ENCODE peak calls at places on chromosomes 6 and 20, in seven cellular contexts. One of them, this sample, is unnamed.

GRCh38 chr6:130778946-130779657 is 48.1 kb upstream of the SMLR1 start:
- DNase-seq in left cardiac atrium: no peak
- DNase-seq in ureter: no peak
- DNase-seq in T-helper 17 cell: no peak
- DNase-seq in AG20443: peak
- DNase-seq in stimulated activated CD8-positive, alpha-beta memory T cell treated with anti-CD3 and anti-CD28 coated beads, Interleukin-7, amount 100 ng/mL, for 24 hours: no peak
- DNase-seq in Kasumi-1: peak
- DNase-seq in this sample: no peak

GRCh38 chr6:35452186-35453090 is at the start of gene FANCE:
- DNase-seq in left cardiac atrium: peak
- DNase-seq in ureter: peak
- DNase-seq in T-helper 17 cell: peak
- DNase-seq in AG20443: peak
- DNase-seq in stimulated activated CD8-positive, alpha-beta memory T cell treated with anti-CD3 and anti-CD28 coated beads, Interleukin-7, amount 100 ng/mL, for 24 hours: peak
- DNase-seq in Kasumi-1: peak
- DNase-seq in this sample: peak

GRCh38 chr6:13229205-13230085 is 98.9 kb downstream of the TBC1D7 start:
- DNase-seq in left cardiac atrium: no peak
- DNase-seq in ureter: no peak
- DNase-seq in T-helper 17 cell: no peak
- DNase-seq in AG20443: no peak
- DNase-seq in stimulated activated CD8-positive, alpha-beta memory T cell treated with anti-CD3 and anti-CD28 coated beads, Interleukin-7, amount 100 ng/mL, for 24 hours: no peak
- DNase-seq in Kasumi-1: no peak
- DNase-seq in this sample: peak

GRCh38 chr20:49452011-49452482 is 30.4 kb downstream of the KCNB1 start:
- DNase-seq in left cardiac atrium: peak
- DNase-seq in ureter: no peak
- DNase-seq in T-helper 17 cell: no peak
- DNase-seq in AG20443: no peak
- DNase-seq in stimulated activated CD8-positive, alpha-beta memory T cell treated with anti-CD3 and anti-CD28 coated beads, Interleukin-7, amount 100 ng/mL, for 24 hours: no peak
- DNase-seq in Kasumi-1: no peak
- DNase-seq in this sample: no peak

GRCh38 chr6:107634147-107635057 is 144.5 kb downstream of the SOBP start:
- DNase-seq in left cardiac atrium: peak
- DNase-seq in ureter: no peak
- DNase-seq in T-helper 17 cell: no peak
- DNase-seq in AG20443: peak
- DNase-seq in stimulated activated CD8-positive, alpha-beta memory T cell treated with anti-CD3 and anti-CD28 coated beads, Interleukin-7, amount 100 ng/mL, for 24 hours: no peak
- DNase-seq in Kasumi-1: no peak
- DNase-seq in this sample: no peak

GRCh38 chr6:38646166-38646565 is 6.4 kb upstream of the BTBD9 start:
- DNase-seq in left cardiac atrium: no peak
- DNase-seq in ureter: no peak
- DNase-seq in T-helper 17 cell: no peak
- DNase-seq in AG20443: no peak
- DNase-seq in stimulated activated CD8-positive, alpha-beta memory T cell treated with anti-CD3 and anti-CD28 coated beads, Interleukin-7, amount 100 ng/mL, for 24 hours: no peak
- DNase-seq in Kasumi-1: no peak
- DNase-seq in this sample: no peak

GRCh38 chr6:23940466-23940865 is 185.5 kb upstream of the NRSN1 start:
- DNase-seq in left cardiac atrium: no peak
- DNase-seq in ureter: no peak
- DNase-seq in T-helper 17 cell: no peak
- DNase-seq in AG20443: peak
- DNase-seq in stimulated activated CD8-positive, alpha-beta memory T cell treated with anti-CD3 and anti-CD28 coated beads, Interleukin-7, amount 100 ng/mL, for 24 hours: no peak
- DNase-seq in Kasumi-1: no peak
- DNase-seq in this sample: no peak

GRCh38 chr6:157432231-157432630 is 51.2 kb downstream of the ZDHHC14 start:
- DNase-seq in left cardiac atrium: no peak
- DNase-seq in ureter: no peak
- DNase-seq in T-helper 17 cell: no peak
- DNase-seq in AG20443: no peak
- DNase-seq in stimulated activated CD8-positive, alpha-beta memory T cell treated with anti-CD3 and anti-CD28 coated beads, Interleukin-7, amount 100 ng/mL, for 24 hours: no peak
- DNase-seq in Kasumi-1: no peak
- DNase-seq in this sample: no peak

GRCh38 chr6:139249387-139249786 is 42.4 kb downstream of the TXLNB start:
- DNase-seq in left cardiac atrium: no peak
- DNase-seq in ureter: no peak
- DNase-seq in T-helper 17 cell: no peak
- DNase-seq in AG20443: no peak
- DNase-seq in stimulated activated CD8-positive, alpha-beta memory T cell treated with anti-CD3 and anti-CD28 coated beads, Interleukin-7, amount 100 ng/mL, for 24 hours: peak
- DNase-seq in Kasumi-1: no peak
- DNase-seq in this sample: no peak

GRCh38 chr6:154384196-154384595 is 27.6 kb upstream of the IPCEF1 start:
- DNase-seq in left cardiac atrium: no peak
- DNase-seq in ureter: no peak
- DNase-seq in T-helper 17 cell: no peak
- DNase-seq in AG20443: no peak
- DNase-seq in stimulated activated CD8-positive, alpha-beta memory T cell treated with anti-CD3 and anti-CD28 coated beads, Interleukin-7, amount 100 ng/mL, for 24 hours: no peak
- DNase-seq in Kasumi-1: no peak
- DNase-seq in this sample: no peak

GRCh38 chr6:34618430-34619182 is 62.5 kb upstream of the SPDEF start:
- DNase-seq in left cardiac atrium: no peak
- DNase-seq in ureter: no peak
- DNase-seq in T-helper 17 cell: no peak
- DNase-seq in AG20443: no peak
- DNase-seq in stimulated activated CD8-positive, alpha-beta memory T cell treated with anti-CD3 and anti-CD28 coated beads, Interleukin-7, amount 100 ng/mL, for 24 hours: no peak
- DNase-seq in Kasumi-1: no peak
- DNase-seq in this sample: no peak

GRCh38 chr6:134520181-134521115 is 202.5 kb upstream of the SGK1 start:
- DNase-seq in left cardiac atrium: no peak
- DNase-seq in ureter: no peak
- DNase-seq in T-helper 17 cell: no peak
- DNase-seq in AG20443: peak
- DNase-seq in stimulated activated CD8-positive, alpha-beta memory T cell treated with anti-CD3 and anti-CD28 coated beads, Interleukin-7, amount 100 ng/mL, for 24 hours: no peak
- DNase-seq in Kasumi-1: no peak
- DNase-seq in this sample: no peak

GRCh38 chr6:111925296-111925695 is 52.0 kb upstream of the FYN start:
- DNase-seq in left cardiac atrium: no peak
- DNase-seq in ureter: no peak
- DNase-seq in T-helper 17 cell: no peak
- DNase-seq in AG20443: peak
- DNase-seq in stimulated activated CD8-positive, alpha-beta memory T cell treated with anti-CD3 and anti-CD28 coated beads, Interleukin-7, amount 100 ng/mL, for 24 hours: no peak
- DNase-seq in Kasumi-1: peak
- DNase-seq in this sample: no peak

GRCh38 chr20:20370087-20370575 is 2.2 kb downstream of the INSM1 start:
- DNase-seq in left cardiac atrium: no peak
- DNase-seq in ureter: no peak
- DNase-seq in T-helper 17 cell: no peak
- DNase-seq in AG20443: no peak
- DNase-seq in stimulated activated CD8-positive, alpha-beta memory T cell treated with anti-CD3 and anti-CD28 coated beads, Interleukin-7, amount 100 ng/mL, for 24 hours: no peak
- DNase-seq in Kasumi-1: no peak
- DNase-seq in this sample: peak

GRCh38 chr6:452301-453067 is 60.9 kb downstream of the IRF4 start:
- DNase-seq in left cardiac atrium: no peak
- DNase-seq in ureter: no peak
- DNase-seq in T-helper 17 cell: no peak
- DNase-seq in AG20443: peak
- DNase-seq in stimulated activated CD8-positive, alpha-beta memory T cell treated with anti-CD3 and anti-CD28 coated beads, Interleukin-7, amount 100 ng/mL, for 24 hours: no peak
- DNase-seq in Kasumi-1: no peak
- DNase-seq in this sample: no peak

GRCh38 chr6:146028250-146028789 is 542 bp upstream of the GRM1 start:
- DNase-seq in left cardiac atrium: peak
- DNase-seq in ureter: peak
- DNase-seq in T-helper 17 cell: no peak
- DNase-seq in AG20443: peak
- DNase-seq in stimulated activated CD8-positive, alpha-beta memory T cell treated with anti-CD3 and anti-CD28 coated beads, Interleukin-7, amount 100 ng/mL, for 24 hours: peak
- DNase-seq in Kasumi-1: peak
- DNase-seq in this sample: no peak

GRCh38 chr20:58135441-58136170 is 92.8 kb downstream of the ANKRD60 start:
- DNase-seq in left cardiac atrium: no peak
- DNase-seq in ureter: peak
- DNase-seq in T-helper 17 cell: no peak
- DNase-seq in AG20443: no peak
- DNase-seq in stimulated activated CD8-positive, alpha-beta memory T cell treated with anti-CD3 and anti-CD28 coated beads, Interleukin-7, amount 100 ng/mL, for 24 hours: no peak
- DNase-seq in Kasumi-1: no peak
- DNase-seq in this sample: peak

GRCh38 chr6:57222684-57223077 is 574 bp upstream of the RAB23 start:
- DNase-seq in left cardiac atrium: no peak
- DNase-seq in ureter: no peak
- DNase-seq in T-helper 17 cell: no peak
- DNase-seq in AG20443: no peak
- DNase-seq in stimulated activated CD8-positive, alpha-beta memory T cell treated with anti-CD3 and anti-CD28 coated beads, Interleukin-7, amount 100 ng/mL, for 24 hours: no peak
- DNase-seq in Kasumi-1: no peak
- DNase-seq in this sample: peak

GRCh38 chr6:153170511-153170910 is 39.4 kb upstream of the RGS17 start:
- DNase-seq in left cardiac atrium: no peak
- DNase-seq in ureter: no peak
- DNase-seq in T-helper 17 cell: no peak
- DNase-seq in AG20443: peak
- DNase-seq in stimulated activated CD8-positive, alpha-beta memory T cell treated with anti-CD3 and anti-CD28 coated beads, Interleukin-7, amount 100 ng/mL, for 24 hours: no peak
- DNase-seq in Kasumi-1: no peak
- DNase-seq in this sample: no peak

GRCh38 chr6:78436335-78436734 is 431.0 kb upstream of the IRAK1BP1 start:
- DNase-seq in left cardiac atrium: no peak
- DNase-seq in ureter: no peak
- DNase-seq in T-helper 17 cell: no peak
- DNase-seq in AG20443: peak
- DNase-seq in stimulated activated CD8-positive, alpha-beta memory T cell treated with anti-CD3 and anti-CD28 coated beads, Interleukin-7, amount 100 ng/mL, for 24 hours: no peak
- DNase-seq in Kasumi-1: no peak
- DNase-seq in this sample: no peak

GRCh38 chr6:32975886-32976285 is 7.5 kb downstream of the BRD2 start:
- DNase-seq in left cardiac atrium: no peak
- DNase-seq in ureter: no peak
- DNase-seq in T-helper 17 cell: no peak
- DNase-seq in AG20443: no peak
- DNase-seq in stimulated activated CD8-positive, alpha-beta memory T cell treated with anti-CD3 and anti-CD28 coated beads, Interleukin-7, amount 100 ng/mL, for 24 hours: no peak
- DNase-seq in Kasumi-1: no peak
- DNase-seq in this sample: no peak